ENCODE peak calls at places on chromosomes 6 and 20, in four cellular contexts. Z, O, B and F are unnamed samples.
A peak's percentile ranks its signal among the peaks of the same experiment; 100 is the strongest.

GRCh38 chr20:6768228-6769185 is 1.0 kb downstream of the BMP2 start:
- DNase-seq in Z (no peak), O (peak; percentile 4), B (no peak), F (no peak)

GRCh38 chr6:160088774-160089533 is 32.7 kb upstream of the SLC22A1 start:
- DNase-seq in Z (no peak), O (no peak), B (no peak), F (no peak)

GRCh38 chr6:158050107-158050735 is 68.6 kb downstream of the SYNJ2 start:
- DNase-seq in Z (no peak), O (no peak), B (no peak), F (no peak)

GRCh38 chr20:46220808-46221207 is 87.5 kb downstream of the CDH22 start:
- DNase-seq in Z (no peak), O (no peak), B (no peak), F (no peak)

GRCh38 chr6:137122612-137123011 is 50.8 kb downstream of the IL22RA2 start:
- DNase-seq in Z (no peak), O (no peak), B (no peak), F (no peak)

GRCh38 chr6:12245360-12245759 is 44.8 kb upstream of the EDN1 start:
- DNase-seq in Z (no peak), O (no peak), B (no peak), F (no peak)

GRCh38 chr6:131250121-131250520 is 114.9 kb downstream of the AKAP7 start:
- DNase-seq in Z (no peak), O (peak; percentile 48), B (no peak), F (no peak)

GRCh38 chr6:18503588-18504231 is 116.6 kb downstream of the RNF144B start:
- DNase-seq in Z (peak; percentile 80), O (peak; percentile 85), B (peak; percentile 23), F (peak; percentile 26)

GRCh38 chr6:29834564-29835436 is 7.2 kb downstream of the HLA-G start:
- DNase-seq in Z (no peak), O (no peak), B (no peak), F (no peak)

GRCh38 chr20:35395728-35396127 is 16.0 kb downstream of the UQCC1 start:
- DNase-seq in Z (no peak), O (peak; percentile 81), B (no peak), F (no peak)

GRCh38 chr20:1336699-1337387 is 7.9 kb upstream of the SDCBP2 start:
- DNase-seq in Z (no peak), O (no peak), B (no peak), F (no peak)

GRCh38 chr20:25135031-25135430 is 53.1 kb upstream of the VSX1 start:
- DNase-seq in Z (no peak), O (no peak), B (no peak), F (no peak)

GRCh38 chr20:3980260-3981131 is 34.9 kb downstream of the RNF24 start:
- DNase-seq in Z (peak; percentile 80), O (peak; percentile 73), B (no peak), F (peak; percentile 59)

GRCh38 chr6:137145421-137145820 is 28.0 kb downstream of the IL22RA2 start:
- DNase-seq in Z (no peak), O (no peak), B (no peak), F (no peak)

GRCh38 chr6:46790359-46790874 is 2.8 kb upstream of the MEP1A start:
- DNase-seq in Z (no peak), O (no peak), B (no peak), F (no peak)

GRCh38 chr6:138410972-138411667 is 7.1 kb downstream of the HEBP2 start:
- DNase-seq in Z (no peak), O (peak; percentile 83), B (no peak), F (peak; percentile 20)

GRCh38 chr20:32536861-32537656 is 48.1 kb downstream of the NOL4L start:
- DNase-seq in Z (no peak), O (no peak), B (no peak), F (no peak)
- TF ChIP-seq RFX5 in Z (no peak), O (no peak), B (no peak), F (no peak)

DNA sequence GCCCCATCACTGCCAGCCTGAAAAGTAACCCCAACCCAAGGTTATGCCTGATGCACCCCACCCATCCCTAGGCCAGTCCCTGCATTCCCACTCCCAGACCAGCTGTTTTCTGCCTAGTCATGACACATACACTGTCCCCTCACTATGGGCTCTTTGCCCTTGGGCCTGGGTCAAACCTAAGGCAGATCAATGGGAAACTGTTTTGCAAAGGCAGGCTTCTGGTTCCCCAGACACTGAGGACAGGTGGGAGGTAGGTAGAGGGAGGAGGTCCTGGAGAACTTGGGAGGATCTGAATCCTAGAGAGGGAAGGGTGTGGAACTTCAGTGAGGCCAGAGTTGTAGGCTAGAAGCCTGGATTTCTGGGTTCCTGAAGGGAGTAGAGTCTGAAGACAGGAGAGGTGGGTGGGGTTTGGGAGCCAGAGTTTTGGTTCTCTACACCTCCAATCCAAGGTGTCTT is 2.1 kb downstream of the CLIC1 start:
- DNase-seq in Z (no peak), O (no peak), B (no peak), F (no peak)
- TF ChIP-seq RAD21 in Z (no peak), O (no peak), B (no peak), F (no peak)

DNA sequence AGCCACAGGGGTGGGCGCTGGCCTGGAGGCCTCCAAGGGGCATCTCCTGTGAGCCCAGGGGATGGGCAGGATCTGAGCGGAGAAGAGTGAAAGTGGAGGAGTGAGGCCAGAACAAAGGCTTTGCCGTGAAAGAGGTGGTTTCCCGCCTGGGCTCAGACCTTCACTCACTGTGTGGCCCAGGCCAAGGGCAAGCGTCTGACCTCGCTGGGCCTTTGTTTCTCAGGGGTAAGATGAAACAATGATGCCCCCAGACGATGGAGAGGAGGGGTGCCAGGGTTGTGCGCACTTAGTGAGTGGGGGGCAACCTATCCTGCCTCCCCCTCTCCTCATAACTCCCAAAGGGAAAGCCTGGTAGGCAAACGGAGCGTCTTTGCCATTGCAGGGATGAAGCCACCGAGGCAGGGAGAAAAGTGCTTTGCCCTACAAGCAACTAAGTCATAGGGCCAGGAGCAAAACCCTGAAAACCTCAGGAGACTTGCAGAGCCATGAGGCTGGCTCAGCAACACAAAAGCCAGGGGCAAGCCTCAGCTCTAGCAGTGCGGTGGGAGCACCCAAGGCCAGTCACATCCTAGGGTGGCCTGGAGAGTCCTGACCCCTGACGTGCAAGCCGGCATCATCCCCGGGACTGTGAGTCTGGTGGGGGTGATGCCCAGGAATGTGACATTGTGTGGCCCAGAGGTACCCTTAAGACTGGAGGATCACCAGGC is 903 bp upstream of the STMN3 start:
- DNase-seq in Z (no peak), O (no peak), B (no peak), F (no peak)
- H3K4me3 ChIP-seq in Z (peak overlapping the region; percentile 73), O (peak overlapping the region; percentile 53), B (peak overlapping the region; percentile 56), F (peak overlapping the region; percentile 56)

GRCh38 chr20:59469266-59470252 is 134.8 kb upstream of the PHACTR3 start:
- DNase-seq in Z (peak; percentile 76), O (no peak), B (peak; percentile 44), F (no peak)
- TF ChIP-seq RFX5 in Z (no peak), O (no peak), B (no peak), F (no peak)

GRCh38 chr6:7542065-7542877 is 800 bp downstream of the DSP start:
- DNase-seq in Z (no peak), O (no peak), B (no peak), F (peak; percentile 26)

GRCh38 chr6:7543761-7544424 is 2.4 kb downstream of the DSP start:
- DNase-seq in Z (no peak), O (no peak), B (no peak), F (no peak)

GRCh38 chr6:7540595-7540994 is 876 bp upstream of the DSP start:
- DNase-seq in Z (no peak), O (no peak), B (no peak), F (peak; percentile 67)

GRCh38 chr6:7542878-7543394 is 1.5 kb downstream of the DSP start:
- DNase-seq in Z (peak; percentile 93), O (peak; percentile 41), B (peak; percentile 50), F (peak; percentile 71)

DNA sequence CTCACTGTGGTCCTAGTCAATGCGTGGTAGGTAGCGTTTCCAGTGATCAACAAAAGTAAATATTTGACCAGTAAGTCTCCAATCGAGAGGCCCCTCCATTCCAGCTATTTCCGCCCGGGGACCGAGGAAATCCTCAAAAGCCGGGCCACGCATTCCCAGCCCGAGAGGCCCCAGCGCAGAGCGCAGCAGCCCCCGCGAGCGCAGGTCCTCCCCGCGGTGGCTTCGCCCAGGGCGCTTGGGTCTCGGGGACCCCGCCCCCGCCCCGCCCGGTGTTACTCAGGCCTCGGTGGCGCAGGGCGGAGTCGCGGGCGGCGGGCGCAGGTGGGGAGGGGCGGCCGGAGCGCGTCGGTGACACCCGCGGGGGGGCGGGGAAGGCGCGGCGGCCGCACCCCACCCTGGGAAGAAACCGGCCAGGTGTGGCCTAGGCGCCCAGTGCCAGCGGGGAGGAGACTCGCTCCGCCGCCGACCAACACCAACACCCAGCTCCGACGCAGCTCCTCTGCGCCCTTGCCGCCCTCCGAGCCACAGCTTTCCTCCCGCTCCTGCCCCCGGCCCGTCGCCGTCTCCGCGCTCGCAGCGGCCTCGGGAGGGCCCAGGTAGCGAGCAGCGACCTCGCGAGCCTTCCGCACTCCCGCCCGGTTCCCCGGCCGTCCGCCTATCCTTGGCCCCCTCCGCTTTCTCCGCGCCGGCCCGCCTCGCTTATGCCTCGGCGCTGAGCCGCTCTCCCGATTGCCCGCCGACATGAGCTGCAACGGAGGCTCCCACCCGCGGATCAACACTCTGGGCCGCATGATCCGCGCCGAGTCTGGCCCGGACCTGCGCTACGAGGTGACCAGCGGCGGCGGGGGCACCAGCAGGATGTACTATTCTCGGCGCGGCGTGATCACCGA is at the start of gene DSP:
- DNase-seq in Z (peak; percentile 96), O (no peak), B (peak; percentile 25), F (peak; percentile 69)
- TF ChIP-seq RAD21 in Z (peak; percentile 66), O (no peak), B (no peak), F (no peak)

DNA sequence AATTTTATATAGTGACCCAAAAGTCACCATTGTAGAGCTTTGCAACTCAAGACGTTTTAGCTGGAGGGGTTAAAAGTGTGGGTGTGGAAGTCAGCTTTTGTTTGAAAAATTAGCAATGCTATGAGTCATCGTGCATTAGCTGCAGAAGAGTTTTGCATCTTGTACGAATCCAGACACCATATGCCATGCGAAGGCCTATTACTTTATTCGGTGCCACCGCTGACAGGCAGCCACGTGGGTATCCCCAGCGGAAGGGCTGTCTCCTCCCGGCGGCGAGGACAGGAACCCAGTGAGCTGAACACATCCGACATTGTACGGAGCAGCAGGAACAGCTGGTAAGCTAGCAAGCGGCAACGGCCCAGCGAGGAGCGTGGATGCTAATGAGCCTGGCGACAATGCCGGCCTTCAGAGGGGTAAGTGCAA is 84.4 kb downstream of the INSM1 start:
- DNase-seq in Z (no peak), O (peak; percentile 78), B (peak; percentile 41), F (no peak)
- H3K4me3 ChIP-seq in Z (no peak overlapping the region), O (no peak overlapping the region), B (no peak overlapping the region), F (no peak overlapping the region)

DNA sequence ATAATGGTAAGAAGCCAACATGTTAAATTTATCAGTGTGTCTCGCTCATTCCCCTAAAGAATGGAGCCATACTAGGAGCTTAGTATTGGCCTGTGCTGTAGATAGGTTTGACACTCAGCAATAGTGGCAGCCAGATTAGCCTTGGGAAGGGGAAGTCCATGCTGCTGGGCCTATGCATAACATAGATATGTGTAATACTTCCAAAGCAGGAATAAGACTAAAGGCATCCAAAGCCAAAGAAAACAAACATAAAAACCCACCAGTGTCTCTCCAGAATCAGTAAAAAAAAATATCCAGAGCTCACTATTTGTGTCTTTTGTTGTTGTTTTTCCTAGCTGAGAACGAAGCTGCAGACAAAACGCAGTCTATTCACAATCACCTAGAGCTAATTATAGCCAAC is 104.2 kb upstream of the STXBP5 start:
- DNase-seq in Z (no peak), O (peak; percentile 93), B (no peak), F (no peak)
- TF ChIP-seq RFX5 in Z (no peak), O (no peak), B (no peak), F (no peak)